ENCODE peak calls at places on chromosome 20, in seven cellular contexts. One of them, this sample, is unnamed.

GRCh38 chr20:15058836-15059235 is 721.4 kb upstream of the FLRT3 start:
- DNase-seq in neural crest cell: no peak
- DNase-seq in natural killer cell: no peak
- DNase-seq in GM20000: no peak
- DNase-seq in mucosa of descending colon: no peak
- DNase-seq in dorsolateral prefrontal cortex: no peak
- DNase-seq in heart left ventricle: no peak
- DNase-seq in this sample: no peak

GRCh38 chr20:6665161-6665560 is 102.3 kb upstream of the BMP2 start:
- DNase-seq in neural crest cell: no peak
- DNase-seq in mucosa of descending colon: no peak
- DNase-seq in natural killer cell: no peak
- DNase-seq in GM20000: no peak
- DNase-seq in dorsolateral prefrontal cortex: no peak
- DNase-seq in heart left ventricle: no peak
- DNase-seq in this sample: no peak

GRCh38 chr20:15899972-15900371 is 673.3 kb downstream of the KIF16B start:
- DNase-seq in dorsolateral prefrontal cortex: no peak
- DNase-seq in heart left ventricle: no peak
- DNase-seq in GM20000: no peak
- DNase-seq in mucosa of descending colon: no peak
- DNase-seq in natural killer cell: no peak
- DNase-seq in neural crest cell: no peak
- DNase-seq in this sample: no peak

GRCh38 chr20:37406010-37406998 is 60.4 kb downstream of the SRC start:
- DNase-seq in mucosa of descending colon: no peak
- DNase-seq in dorsolateral prefrontal cortex: no peak
- DNase-seq in GM20000: peak
- DNase-seq in heart left ventricle: no peak
- DNase-seq in neural crest cell: peak
- DNase-seq in natural killer cell: no peak
- DNase-seq in this sample: peak

GRCh38 chr20:38127011-38127621 is 38.0 kb downstream of the TGM2 start:
- DNase-seq in heart left ventricle: no peak
- DNase-seq in dorsolateral prefrontal cortex: no peak
- DNase-seq in neural crest cell: no peak
- DNase-seq in GM20000: no peak
- DNase-seq in mucosa of descending colon: no peak
- DNase-seq in natural killer cell: no peak
- DNase-seq in this sample: no peak

GRCh38 chr20:8227293-8227692 is 95.2 kb downstream of the PLCB1 start:
- DNase-seq in heart left ventricle: no peak
- DNase-seq in mucosa of descending colon: no peak
- DNase-seq in neural crest cell: no peak
- DNase-seq in dorsolateral prefrontal cortex: no peak
- DNase-seq in GM20000: no peak
- DNase-seq in natural killer cell: no peak
- DNase-seq in this sample: no peak

GRCh38 chr20:11483697-11484096 is 434.0 kb upstream of the BTBD3 start:
- DNase-seq in GM20000: no peak
- DNase-seq in mucosa of descending colon: no peak
- DNase-seq in neural crest cell: no peak
- DNase-seq in natural killer cell: no peak
- DNase-seq in heart left ventricle: no peak
- DNase-seq in dorsolateral prefrontal cortex: no peak
- DNase-seq in this sample: no peak

GRCh38 chr20:5667703-5668528 is 82.3 kb upstream of the SHLD1 start:
- DNase-seq in dorsolateral prefrontal cortex: no peak
- DNase-seq in mucosa of descending colon: no peak
- DNase-seq in GM20000: no peak
- DNase-seq in natural killer cell: no peak
- DNase-seq in neural crest cell: no peak
- DNase-seq in heart left ventricle: no peak
- DNase-seq in this sample: no peak

GRCh38 chr20:19688031-19688806 is 69.8 kb upstream of the RIN2 start:
- DNase-seq in GM20000: no peak
- DNase-seq in neural crest cell: peak
- DNase-seq in dorsolateral prefrontal cortex: peak
- DNase-seq in natural killer cell: no peak
- DNase-seq in heart left ventricle: peak
- DNase-seq in mucosa of descending colon: peak
- DNase-seq in this sample: no peak

GRCh38 chr20:20489623-20490341 is 121.9 kb downstream of the INSM1 start:
- DNase-seq in GM20000: no peak
- DNase-seq in mucosa of descending colon: no peak
- DNase-seq in natural killer cell: no peak
- DNase-seq in neural crest cell: no peak
- DNase-seq in dorsolateral prefrontal cortex: no peak
- DNase-seq in heart left ventricle: no peak
- DNase-seq in this sample: no peak

GRCh38 chr20:43189614-43190331 is at the start of gene PTPRT:
- DNase-seq in natural killer cell: no peak
- DNase-seq in heart left ventricle: no peak
- DNase-seq in dorsolateral prefrontal cortex: no peak
- DNase-seq in mucosa of descending colon: no peak
- DNase-seq in neural crest cell: no peak
- DNase-seq in GM20000: peak
- DNase-seq in this sample: peak

GRCh38 chr20:49320460-49320859 is 42.6 kb upstream of the ZNFX1 start:
- DNase-seq in natural killer cell: no peak
- DNase-seq in GM20000: no peak
- DNase-seq in dorsolateral prefrontal cortex: no peak
- DNase-seq in neural crest cell: no peak
- DNase-seq in heart left ventricle: no peak
- DNase-seq in mucosa of descending colon: no peak
- DNase-seq in this sample: no peak

GRCh38 chr20:31551581-31552081 is 37.4 kb downstream of the HM13 start:
- DNase-seq in GM20000: no peak
- DNase-seq in dorsolateral prefrontal cortex: no peak
- DNase-seq in mucosa of descending colon: no peak
- DNase-seq in heart left ventricle: no peak
- DNase-seq in neural crest cell: no peak
- DNase-seq in natural killer cell: no peak
- DNase-seq in this sample: no peak

GRCh38 chr20:8057871-8058270 is 38.3 kb upstream of the TMX4 start:
- DNase-seq in heart left ventricle: no peak
- DNase-seq in dorsolateral prefrontal cortex: no peak
- DNase-seq in mucosa of descending colon: no peak
- DNase-seq in natural killer cell: no peak
- DNase-seq in GM20000: no peak
- DNase-seq in neural crest cell: no peak
- DNase-seq in this sample: no peak

GRCh38 chr20:64108731-64109389 is 1.5 kb upstream of the NPBWR2 start:
- DNase-seq in heart left ventricle: no peak
- DNase-seq in GM20000: no peak
- DNase-seq in neural crest cell: no peak
- DNase-seq in dorsolateral prefrontal cortex: no peak
- DNase-seq in natural killer cell: no peak
- DNase-seq in mucosa of descending colon: no peak
- DNase-seq in this sample: no peak

GRCh38 chr20:36004045-36004444 is 35.7 kb downstream of the CNBD2 start:
- DNase-seq in neural crest cell: no peak
- DNase-seq in natural killer cell: no peak
- DNase-seq in GM20000: no peak
- DNase-seq in dorsolateral prefrontal cortex: no peak
- DNase-seq in heart left ventricle: no peak
- DNase-seq in mucosa of descending colon: no peak
- DNase-seq in this sample: no peak

GRCh38 chr20:36305602-36306556 is at the start of gene DLGAP4:
- DNase-seq in natural killer cell: no peak
- DNase-seq in mucosa of descending colon: no peak
- DNase-seq in neural crest cell: no peak
- DNase-seq in GM20000: no peak
- DNase-seq in heart left ventricle: no peak
- DNase-seq in dorsolateral prefrontal cortex: no peak
- DNase-seq in this sample: no peak

GRCh38 chr20:4154958-4155411 is 139.6 kb upstream of the RNF24 start:
- DNase-seq in dorsolateral prefrontal cortex: no peak
- DNase-seq in heart left ventricle: no peak
- DNase-seq in natural killer cell: no peak
- DNase-seq in mucosa of descending colon: no peak
- DNase-seq in GM20000: no peak
- DNase-seq in neural crest cell: no peak
- DNase-seq in this sample: no peak

GRCh38 chr20:24694727-24695528 is 225.5 kb downstream of the SYNDIG1 start:
- DNase-seq in heart left ventricle: peak
- DNase-seq in dorsolateral prefrontal cortex: no peak
- DNase-seq in neural crest cell: no peak
- DNase-seq in GM20000: no peak
- DNase-seq in mucosa of descending colon: no peak
- DNase-seq in natural killer cell: no peak
- DNase-seq in this sample: no peak

DNA sequence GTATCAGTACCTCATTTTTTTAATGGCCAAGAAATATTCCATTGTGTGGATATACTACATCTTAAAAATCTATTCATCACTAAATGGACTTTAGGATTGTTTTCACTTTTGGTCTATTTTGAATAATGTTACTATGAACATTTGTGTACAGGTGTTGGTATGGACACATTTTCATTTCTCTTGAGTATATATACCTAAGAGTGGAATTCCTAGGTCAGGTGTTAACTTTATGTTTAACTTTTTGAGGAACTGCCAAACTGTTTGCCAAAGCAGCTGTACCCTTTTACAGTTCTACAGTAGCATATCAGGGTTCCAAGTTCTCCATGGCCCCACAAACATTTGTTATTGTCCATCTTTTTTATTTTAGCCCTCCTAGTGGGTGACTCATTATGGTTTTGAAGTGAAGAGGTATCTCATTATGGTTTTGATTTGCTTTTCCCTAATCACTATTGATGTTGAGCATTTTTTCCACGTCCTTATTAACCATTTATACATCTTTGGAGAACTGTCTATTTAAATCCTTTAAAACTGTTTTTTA is 28.2 kb downstream of the DSTN start:
- DNase-seq in natural killer cell: no peak
- DNase-seq in mucosa of descending colon: no peak
- DNase-seq in heart left ventricle: no peak
- DNase-seq in dorsolateral prefrontal cortex: no peak
- DNase-seq in GM20000: no peak
- DNase-seq in neural crest cell: no peak
- DNase-seq in this sample: no peak
- TF ChIP-seq CTCF in natural killer cell: no peak
- TF ChIP-seq CTCF in mucosa of descending colon: no peak
- TF ChIP-seq CTCF in heart left ventricle: no peak
- TF ChIP-seq CTCF in dorsolateral prefrontal cortex: no peak
- TF ChIP-seq CTCF in GM20000: no peak
- TF ChIP-seq CTCF in neural crest cell: no peak
- TF ChIP-seq CTCF in this sample: no peak

GRCh38 chr20:34560614-34561013 is 2.1 kb downstream of the MAP1LC3A start:
- DNase-seq in natural killer cell: no peak
- DNase-seq in GM20000: no peak
- DNase-seq in mucosa of descending colon: no peak
- DNase-seq in heart left ventricle: no peak
- DNase-seq in dorsolateral prefrontal cortex: no peak
- DNase-seq in neural crest cell: no peak
- DNase-seq in this sample: no peak

GRCh38 chr20:34557936-34558319 is 590 bp upstream of the MAP1LC3A start:
- DNase-seq in dorsolateral prefrontal cortex: no peak
- DNase-seq in natural killer cell: no peak
- DNase-seq in GM20000: no peak
- DNase-seq in heart left ventricle: no peak
- DNase-seq in mucosa of descending colon: no peak
- DNase-seq in neural crest cell: no peak
- DNase-seq in this sample: no peak

GRCh38 chr20:34559311-34560140 is 1.0 kb downstream of the MAP1LC3A start:
- DNase-seq in heart left ventricle: no peak
- DNase-seq in GM20000: no peak
- DNase-seq in mucosa of descending colon: no peak
- DNase-seq in natural killer cell: no peak
- DNase-seq in neural crest cell: peak
- DNase-seq in dorsolateral prefrontal cortex: no peak
- DNase-seq in this sample: no peak

GRCh38 chr20:34560141-34560523 is 1.6 kb downstream of the MAP1LC3A start:
- DNase-seq in neural crest cell: no peak
- DNase-seq in GM20000: no peak
- DNase-seq in dorsolateral prefrontal cortex: peak
- DNase-seq in heart left ventricle: no peak
- DNase-seq in natural killer cell: no peak
- DNase-seq in mucosa of descending colon: no peak
- DNase-seq in this sample: no peak

DNA sequence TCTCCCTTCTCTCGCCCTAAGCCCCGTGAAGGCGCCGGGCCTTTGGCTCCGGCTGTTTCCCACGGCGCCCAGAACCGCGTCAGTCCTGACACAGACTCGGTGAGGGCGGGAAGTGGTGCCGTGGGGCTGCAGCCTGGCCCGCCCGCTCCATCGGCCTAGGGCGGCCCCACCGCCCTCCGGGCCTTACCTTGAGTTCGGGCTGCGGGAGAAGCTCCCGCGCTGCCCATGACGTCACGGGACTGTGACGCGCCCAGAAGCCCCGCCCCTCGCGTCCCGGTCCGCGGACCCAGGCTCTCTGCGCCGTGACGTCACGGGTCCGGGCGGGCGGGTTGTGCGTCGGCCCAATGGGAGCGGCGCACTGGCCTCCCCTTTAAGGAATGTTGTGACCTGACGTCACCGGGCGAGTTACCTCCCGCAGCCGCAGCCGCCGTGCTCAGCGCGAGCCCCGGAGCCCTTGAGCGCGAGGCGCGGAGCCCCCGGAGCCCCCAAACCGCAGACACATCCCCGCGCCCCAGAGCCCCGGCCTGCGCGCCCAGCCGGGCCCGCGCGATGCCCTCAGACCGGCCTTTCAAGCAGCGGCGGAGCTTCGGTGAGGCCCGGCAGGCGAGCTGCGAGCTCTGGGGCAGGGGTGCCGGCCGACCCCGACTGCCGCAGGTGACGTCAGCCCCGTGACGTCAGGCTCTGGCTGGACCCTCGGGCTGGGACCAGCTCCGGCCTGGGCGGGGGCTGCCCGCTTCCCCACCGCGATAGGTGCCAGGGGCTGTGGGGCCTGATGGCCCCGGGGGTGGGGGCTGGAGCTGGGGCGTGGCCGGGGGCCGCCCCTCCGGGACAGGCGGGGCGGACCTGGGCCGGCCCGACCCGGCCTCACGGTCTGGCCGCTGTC is at the start of gene MAP1LC3A:
- DNase-seq in dorsolateral prefrontal cortex: peak
- DNase-seq in GM20000: peak
- DNase-seq in mucosa of descending colon: peak
- DNase-seq in neural crest cell: peak
- DNase-seq in natural killer cell: peak
- DNase-seq in heart left ventricle: peak
- DNase-seq in this sample: peak
- TF ChIP-seq CTCF in dorsolateral prefrontal cortex: no peak
- TF ChIP-seq CTCF in GM20000: no peak
- TF ChIP-seq CTCF in mucosa of descending colon: no peak
- TF ChIP-seq CTCF in neural crest cell: no peak
- TF ChIP-seq CTCF in natural killer cell: no peak
- TF ChIP-seq CTCF in heart left ventricle: no peak
- TF ChIP-seq CTCF in this sample: no peak

GRCh38 chr20:61424628-61425420 is 172.8 kb downstream of the CDH4 start:
- DNase-seq in natural killer cell: no peak
- DNase-seq in mucosa of descending colon: no peak
- DNase-seq in heart left ventricle: no peak
- DNase-seq in neural crest cell: no peak
- DNase-seq in GM20000: no peak
- DNase-seq in dorsolateral prefrontal cortex: no peak
- DNase-seq in this sample: no peak
- TF ChIP-seq CTCF in natural killer cell: no peak
- TF ChIP-seq CTCF in mucosa of descending colon: no peak
- TF ChIP-seq CTCF in heart left ventricle: no peak
- TF ChIP-seq CTCF in neural crest cell: no peak
- TF ChIP-seq CTCF in GM20000: no peak
- TF ChIP-seq CTCF in dorsolateral prefrontal cortex: no peak
- TF ChIP-seq CTCF in this sample: no peak

GRCh38 chr20:62907377-62908317 is 18.7 kb downstream of the DIDO1 start:
- DNase-seq in neural crest cell: no peak
- DNase-seq in GM20000: no peak
- DNase-seq in heart left ventricle: no peak
- DNase-seq in natural killer cell: no peak
- DNase-seq in dorsolateral prefrontal cortex: no peak
- DNase-seq in mucosa of descending colon: no peak
- DNase-seq in this sample: no peak
- TF ChIP-seq CTCF in neural crest cell: peak
- TF ChIP-seq CTCF in GM20000: no peak
- TF ChIP-seq CTCF in heart left ventricle: no peak
- TF ChIP-seq CTCF in natural killer cell: peak
- TF ChIP-seq CTCF in dorsolateral prefrontal cortex: peak
- TF ChIP-seq CTCF in mucosa of descending colon: no peak
- TF ChIP-seq CTCF in this sample: peak

This sample was measured in GM13977.